ENCODE peak calls at places on chromosomes 3 and 15, in four cellular contexts. L, Z, G and S are unnamed samples.

GRCh38 chr15:77622212-77622941 is 10.3 kb downstream of the LINGO1 start:
- DNase-seq in L (no peak), Z (no peak), G (no peak), S (no peak)

GRCh38 chr15:89358755-89359439 is 24.3 kb upstream of the POLG start:
- DNase-seq in L (peak), Z (peak), G (peak), S (peak)

GRCh38 chr3:172746476-172746875 is 4.0 kb upstream of the ECT2 start:
- DNase-seq in L (no peak), Z (no peak), G (no peak), S (no peak)

GRCh38 chr3:66816110-66816761 is 181.9 kb upstream of the KBTBD8 start:
- DNase-seq in L (peak), Z (peak), G (no peak), S (no peak)

GRCh38 chr3:155217591-155217990 is 75.9 kb downstream of the STRIT1 start:
- DNase-seq in L (no peak), Z (no peak), G (no peak), S (no peak)

GRCh38 chr15:60191015-60191414 is 186.9 kb downstream of the FOXB1 start:
- DNase-seq in L (no peak), Z (no peak), G (no peak), S (no peak)

GRCh38 chr3:57559526-57559925 is 3.5 kb downstream of the PDE12 start:
- DNase-seq in L (no peak), Z (no peak), G (no peak), S (no peak)

GRCh38 chr15:46786886-46787285 is 930.4 kb upstream of the SEMA6D start:
- DNase-seq in L (no peak), Z (no peak), G (no peak), S (no peak)

GRCh38 chr3:128496019-128496601 is 3.1 kb upstream of the GATA2 start:
- DNase-seq in L (no peak), Z (no peak), G (no peak), S (no peak)

GRCh38 chr15:25238716-25239470 is 199.9 kb downstream of the UBE3A start:
- DNase-seq in L (no peak), Z (no peak), G (no peak), S (no peak)

GRCh38 chr3:158672293-158673176 is at the start of gene LXN:
- DNase-seq in L (no peak), Z (peak), G (peak), S (peak)

GRCh38 chr3:177418787-177419186 is 221.5 kb upstream of the TBL1XR1 start:
- DNase-seq in L (no peak), Z (no peak), G (no peak), S (no peak)

GRCh38 chr3:194003128-194004057 is 132.6 kb upstream of the HES1 start:
- DNase-seq in L (peak), Z (peak), G (peak), S (peak)

GRCh38 chr3:183108002-183108449 is 8.7 kb upstream of the MCCC1 start:
- DNase-seq in L (no peak), Z (no peak), G (no peak), S (no peak)

GRCh38 chr3:93855406-93855805 is 118.3 kb downstream of the PROS1 start:
- DNase-seq in L (no peak), Z (no peak), G (no peak), S (no peak)

GRCh38 chr3:72655151-72655551 is 193.1 kb downstream of the SHQ1 start:
- DNase-seq in L (no peak), Z (no peak), G (no peak), S (no peak)

GRCh38 chr3:139659511-139659910 is 18.3 kb downstream of the NMNAT3 start:
- DNase-seq in L (no peak), Z (no peak), G (no peak), S (no peak)

GRCh38 chr3:177320765-177321247 is 123.5 kb upstream of the TBL1XR1 start:
- DNase-seq in L (no peak), Z (no peak), G (no peak), S (no peak)

GRCh38 chr3:182795383-182795782 is 2.1 kb downstream of the ATP11B start:
- DNase-seq in L (peak), Z (peak), G (peak), S (no peak)

GRCh38 chr15:95840004-95840403 is 490.5 kb upstream of the NR2F2 start:
- DNase-seq in L (no peak), Z (no peak), G (no peak), S (no peak)